ENCODE peak calls at places on chromosomes 1 and 21, in seven cellular contexts. One of them, this sample, is unnamed.

GRCh38 chr1:167416506-167416905 is 101.8 kb downstream of the CD247 start:
- DNase-seq in neural progenitor cell: peak
- DNase-seq in SK-N-SH: no peak
- DNase-seq in hepatocyte: no peak
- DNase-seq in OCI-LY7: no peak
- DNase-seq in GM23338: no peak
- DNase-seq in PC-3: no peak
- DNase-seq in this sample: no peak

GRCh38 chr1:223737342-223737741 is 25.0 kb downstream of the CAPN2 start:
- DNase-seq in SK-N-SH: no peak
- DNase-seq in GM23338: no peak
- DNase-seq in hepatocyte: no peak
- DNase-seq in PC-3: no peak
- DNase-seq in neural progenitor cell: no peak
- DNase-seq in OCI-LY7: no peak
- DNase-seq in this sample: no peak

GRCh38 chr21:45542242-45542666 is at the start of gene SLC19A1:
- DNase-seq in GM23338: peak
- DNase-seq in neural progenitor cell: peak
- DNase-seq in hepatocyte: peak
- DNase-seq in OCI-LY7: peak
- DNase-seq in SK-N-SH: peak
- DNase-seq in PC-3: peak
- DNase-seq in this sample: peak

GRCh38 chr1:110482662-110483307 is 31.8 kb downstream of the PROK1 start:
- DNase-seq in OCI-LY7: no peak
- DNase-seq in neural progenitor cell: no peak
- DNase-seq in hepatocyte: no peak
- DNase-seq in SK-N-SH: no peak
- DNase-seq in PC-3: no peak
- DNase-seq in GM23338: peak
- DNase-seq in this sample: no peak

GRCh38 chr1:181482521-181483083 is 715 bp upstream of the CACNA1E start:
- DNase-seq in GM23338: peak
- DNase-seq in PC-3: no peak
- DNase-seq in hepatocyte: peak
- DNase-seq in OCI-LY7: no peak
- DNase-seq in neural progenitor cell: peak
- DNase-seq in SK-N-SH: peak
- DNase-seq in this sample: peak

GRCh38 chr1:207993477-207994445 is 82.8 kb upstream of the CD34 start:
- DNase-seq in neural progenitor cell: peak
- DNase-seq in OCI-LY7: peak
- DNase-seq in hepatocyte: no peak
- DNase-seq in PC-3: peak
- DNase-seq in GM23338: peak
- DNase-seq in SK-N-SH: peak
- DNase-seq in this sample: peak

GRCh38 chr1:196403803-196404690 is 204.2 kb downstream of the KCNT2 start:
- DNase-seq in GM23338: no peak
- DNase-seq in neural progenitor cell: no peak
- DNase-seq in PC-3: no peak
- DNase-seq in SK-N-SH: no peak
- DNase-seq in OCI-LY7: no peak
- DNase-seq in hepatocyte: no peak
- DNase-seq in this sample: peak

GRCh38 chr1:241401156-241401555 is 44.2 kb upstream of the RGS7 start:
- DNase-seq in SK-N-SH: no peak
- DNase-seq in GM23338: no peak
- DNase-seq in OCI-LY7: no peak
- DNase-seq in PC-3: no peak
- DNase-seq in hepatocyte: no peak
- DNase-seq in neural progenitor cell: no peak
- DNase-seq in this sample: no peak

GRCh38 chr1:197100677-197101076 is 33.6 kb upstream of the F13B start:
- DNase-seq in GM23338: no peak
- DNase-seq in hepatocyte: no peak
- DNase-seq in neural progenitor cell: no peak
- DNase-seq in OCI-LY7: no peak
- DNase-seq in PC-3: no peak
- DNase-seq in SK-N-SH: no peak
- DNase-seq in this sample: no peak

GRCh38 chr1:155913969-155914757 is 3.0 kb upstream of the RIT1 start:
- DNase-seq in PC-3: no peak
- DNase-seq in GM23338: no peak
- DNase-seq in SK-N-SH: no peak
- DNase-seq in OCI-LY7: no peak
- DNase-seq in hepatocyte: no peak
- DNase-seq in neural progenitor cell: no peak
- DNase-seq in this sample: peak

GRCh38 chr1:94552071-94552586 is 10.6 kb upstream of the F3 start:
- DNase-seq in GM23338: peak
- DNase-seq in PC-3: peak
- DNase-seq in hepatocyte: no peak
- DNase-seq in OCI-LY7: no peak
- DNase-seq in neural progenitor cell: no peak
- DNase-seq in SK-N-SH: no peak
- DNase-seq in this sample: no peak

GRCh38 chr1:163422738-163423404 is 101.1 kb downstream of the NUF2 start:
- DNase-seq in OCI-LY7: no peak
- DNase-seq in neural progenitor cell: no peak
- DNase-seq in GM23338: peak
- DNase-seq in SK-N-SH: no peak
- DNase-seq in hepatocyte: no peak
- DNase-seq in PC-3: no peak
- DNase-seq in this sample: no peak

GRCh38 chr1:42266253-42267135 is 68.5 kb downstream of the FOXJ3 start:
- DNase-seq in SK-N-SH: no peak
- DNase-seq in hepatocyte: no peak
- DNase-seq in PC-3: peak
- DNase-seq in GM23338: peak
- DNase-seq in OCI-LY7: no peak
- DNase-seq in neural progenitor cell: peak
- DNase-seq in this sample: no peak

GRCh38 chr1:159591981-159592380 is 4.4 kb downstream of the APCS start:
- DNase-seq in hepatocyte: no peak
- DNase-seq in PC-3: peak
- DNase-seq in OCI-LY7: no peak
- DNase-seq in neural progenitor cell: no peak
- DNase-seq in GM23338: no peak
- DNase-seq in SK-N-SH: no peak
- DNase-seq in this sample: peak

GRCh38 chr1:109975718-109976117 is 8.8 kb upstream of the AHCYL1 start:
- DNase-seq in GM23338: no peak
- DNase-seq in neural progenitor cell: no peak
- DNase-seq in hepatocyte: no peak
- DNase-seq in OCI-LY7: no peak
- DNase-seq in SK-N-SH: no peak
- DNase-seq in PC-3: peak
- DNase-seq in this sample: peak

GRCh38 chr1:83816836-83817235 is 182.1 kb downstream of the TTLL7 start:
- DNase-seq in GM23338: no peak
- DNase-seq in SK-N-SH: no peak
- DNase-seq in PC-3: no peak
- DNase-seq in neural progenitor cell: no peak
- DNase-seq in hepatocyte: no peak
- DNase-seq in OCI-LY7: no peak
- DNase-seq in this sample: no peak

GRCh38 chr1:195733408-195733807 is 874.8 kb downstream of the KCNT2 start:
- DNase-seq in neural progenitor cell: no peak
- DNase-seq in OCI-LY7: no peak
- DNase-seq in SK-N-SH: no peak
- DNase-seq in GM23338: no peak
- DNase-seq in PC-3: no peak
- DNase-seq in hepatocyte: no peak
- DNase-seq in this sample: no peak

GRCh38 chr21:45535341-45536081 is 6.7 kb downstream of the SLC19A1 start:
- DNase-seq in PC-3: no peak
- DNase-seq in GM23338: no peak
- DNase-seq in OCI-LY7: no peak
- DNase-seq in SK-N-SH: no peak
- DNase-seq in neural progenitor cell: no peak
- DNase-seq in hepatocyte: no peak
- DNase-seq in this sample: no peak

DNA sequence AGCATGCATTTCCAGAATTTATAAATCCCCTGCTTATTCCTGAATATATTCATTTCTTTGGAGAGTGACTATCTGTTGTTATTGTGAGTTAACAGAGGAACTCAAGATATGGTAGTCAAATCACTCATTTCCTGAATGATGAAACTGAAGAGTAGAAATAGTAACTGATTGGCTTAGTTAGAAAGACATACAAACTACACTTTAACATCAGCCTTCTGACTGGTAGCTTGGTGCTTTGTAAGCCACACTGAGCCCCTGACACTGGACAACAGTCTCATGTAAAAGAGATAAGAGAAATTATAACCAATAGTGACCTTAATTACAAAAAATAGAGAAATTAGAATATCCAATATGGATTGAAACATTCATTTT is 4.8 kb downstream of the GBP7 start:
- DNase-seq in hepatocyte: no peak
- DNase-seq in GM23338: no peak
- DNase-seq in OCI-LY7: no peak
- DNase-seq in neural progenitor cell: no peak
- DNase-seq in PC-3: no peak
- DNase-seq in SK-N-SH: no peak
- DNase-seq in this sample: no peak
- TF ChIP-seq EZH2phosphoT487 in hepatocyte: no peak
- TF ChIP-seq EZH2phosphoT487 in GM23338: no peak
- TF ChIP-seq EZH2phosphoT487 in OCI-LY7: no peak
- TF ChIP-seq EZH2phosphoT487 in neural progenitor cell: no peak
- TF ChIP-seq EZH2phosphoT487 in PC-3: no peak
- TF ChIP-seq EZH2phosphoT487 in SK-N-SH: no peak
- TF ChIP-seq EZH2phosphoT487 in this sample: no peak

DNA sequence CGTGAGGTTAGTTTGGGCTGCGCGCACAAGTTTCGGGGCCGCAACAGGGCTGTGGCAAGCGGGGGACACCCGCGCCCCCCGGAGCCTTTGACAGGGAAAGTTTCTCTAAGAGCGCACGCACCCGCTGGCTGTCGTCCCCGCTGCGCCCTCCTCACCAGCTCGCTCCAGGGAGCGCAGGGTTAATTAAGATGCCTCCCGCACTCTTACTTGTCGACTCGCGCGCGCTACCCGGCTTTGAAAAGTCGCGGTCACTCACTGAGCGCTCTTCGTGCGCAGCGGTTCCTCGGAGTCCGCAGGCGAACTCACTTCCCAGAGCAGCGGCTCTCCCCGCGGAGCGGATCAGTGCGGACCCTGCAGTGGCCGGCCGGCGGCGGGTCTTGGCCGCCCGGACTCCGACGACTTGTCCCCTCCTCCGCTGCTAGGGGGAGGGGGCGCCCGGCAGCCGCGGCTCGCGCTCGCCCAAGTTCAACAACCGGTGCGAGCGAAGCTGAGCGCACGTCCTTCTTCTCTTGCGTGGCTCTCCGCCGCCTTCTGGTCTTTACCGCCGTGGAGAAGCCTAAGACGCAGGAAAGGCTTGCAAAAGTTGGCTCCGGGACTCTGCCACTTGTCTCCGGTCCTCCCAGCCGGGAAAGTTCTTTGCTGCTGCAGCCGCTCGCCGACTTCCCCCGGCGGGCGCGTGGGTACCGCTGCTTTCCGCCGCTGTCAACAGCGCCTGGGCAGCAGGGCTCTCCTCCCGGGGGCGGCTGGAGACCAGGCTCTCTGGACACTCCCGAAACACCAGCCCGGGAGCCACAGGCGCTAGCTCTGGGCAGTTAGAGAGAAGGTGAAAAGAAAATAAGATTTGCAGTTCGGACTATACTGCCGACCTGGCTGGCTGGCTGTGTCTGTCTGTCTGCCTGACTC is 506 bp downstream of the JUN start:
- DNase-seq in hepatocyte: peak
- DNase-seq in PC-3: peak
- DNase-seq in GM23338: peak
- DNase-seq in OCI-LY7: peak
- DNase-seq in neural progenitor cell: peak
- DNase-seq in SK-N-SH: peak
- DNase-seq in this sample: peak
- TF ChIP-seq EZH2phosphoT487 in hepatocyte: peak
- TF ChIP-seq EZH2phosphoT487 in PC-3: no peak
- TF ChIP-seq EZH2phosphoT487 in GM23338: no peak
- TF ChIP-seq EZH2phosphoT487 in OCI-LY7: no peak
- TF ChIP-seq EZH2phosphoT487 in neural progenitor cell: peak
- TF ChIP-seq EZH2phosphoT487 in SK-N-SH: no peak
- TF ChIP-seq EZH2phosphoT487 in this sample: no peak

DNA sequence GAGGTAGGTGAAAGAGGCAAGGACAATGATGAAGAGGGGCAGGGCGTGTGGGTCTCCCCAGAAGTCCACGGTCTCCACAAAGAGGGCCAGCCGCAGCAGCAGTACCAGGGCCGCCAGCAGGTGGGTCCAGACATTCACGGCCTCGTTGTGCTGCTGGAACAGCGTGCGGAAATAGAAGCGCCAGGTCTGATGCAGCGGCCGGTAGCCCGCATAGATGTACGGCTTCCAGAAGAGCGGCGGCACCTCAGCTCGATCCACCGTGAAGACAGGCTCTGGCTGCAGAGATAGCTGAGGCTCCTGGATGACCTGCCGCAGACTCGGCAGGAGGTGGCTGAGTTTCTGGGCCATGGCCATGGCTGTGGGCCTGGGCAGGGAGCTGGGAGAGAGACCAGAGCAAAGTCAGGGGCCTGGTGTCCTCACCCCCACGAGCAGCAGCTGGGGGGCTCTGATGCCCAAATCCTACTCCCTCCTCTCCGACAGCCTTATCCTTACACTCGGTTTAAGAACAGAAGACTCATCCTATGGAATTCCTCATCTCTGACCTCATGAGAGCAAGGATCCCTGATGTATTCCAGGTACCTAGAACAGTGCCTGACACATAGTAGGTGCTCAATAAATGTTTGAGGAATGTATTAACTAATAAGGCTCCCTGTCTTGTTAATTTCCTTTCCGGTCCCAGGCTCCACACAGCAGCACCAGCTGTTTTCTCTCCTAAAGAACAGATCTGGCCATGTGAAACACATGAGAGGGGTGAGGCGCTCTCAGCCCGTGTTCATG is 4.4 kb upstream of the AUNIP start:
- DNase-seq in OCI-LY7: no peak
- DNase-seq in SK-N-SH: no peak
- DNase-seq in PC-3: no peak
- DNase-seq in neural progenitor cell: no peak
- DNase-seq in hepatocyte: no peak
- DNase-seq in GM23338: peak
- DNase-seq in this sample: no peak
- TF ChIP-seq EZH2phosphoT487 in OCI-LY7: no peak
- TF ChIP-seq EZH2phosphoT487 in SK-N-SH: no peak
- TF ChIP-seq EZH2phosphoT487 in PC-3: no peak
- TF ChIP-seq EZH2phosphoT487 in neural progenitor cell: no peak
- TF ChIP-seq EZH2phosphoT487 in hepatocyte: no peak
- TF ChIP-seq EZH2phosphoT487 in GM23338: no peak
- TF ChIP-seq EZH2phosphoT487 in this sample: no peak

DNA sequence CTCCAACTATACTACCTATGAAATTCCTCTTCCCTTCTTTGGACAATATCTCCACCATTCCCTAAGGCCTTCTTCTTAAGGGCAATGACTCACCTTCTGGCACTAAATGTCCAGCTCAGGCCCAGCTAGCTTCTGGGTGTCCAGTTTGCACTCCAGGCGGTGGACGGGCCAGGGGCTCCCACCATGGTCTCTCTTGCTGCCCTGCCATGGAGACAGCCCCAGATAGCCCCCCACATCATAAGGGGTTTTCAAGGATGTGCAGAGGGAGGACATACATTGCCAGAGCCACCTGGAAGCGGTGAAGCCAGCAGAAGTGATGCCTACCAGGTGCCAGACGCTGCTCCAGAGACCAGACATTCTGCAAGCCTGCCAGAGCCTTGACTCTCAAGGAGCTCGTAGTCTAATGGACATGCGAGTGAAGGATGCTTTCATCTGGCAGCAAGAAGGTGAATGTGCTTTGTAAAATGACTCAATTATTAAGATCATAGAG is 43.7 kb downstream of the C1orf198 start:
- DNase-seq in neural progenitor cell: no peak
- DNase-seq in hepatocyte: no peak
- DNase-seq in SK-N-SH: no peak
- DNase-seq in GM23338: no peak
- DNase-seq in OCI-LY7: no peak
- DNase-seq in PC-3: peak
- DNase-seq in this sample: peak
- TF ChIP-seq EZH2phosphoT487 in neural progenitor cell: no peak
- TF ChIP-seq EZH2phosphoT487 in hepatocyte: no peak
- TF ChIP-seq EZH2phosphoT487 in SK-N-SH: no peak
- TF ChIP-seq EZH2phosphoT487 in GM23338: no peak
- TF ChIP-seq EZH2phosphoT487 in OCI-LY7: no peak
- TF ChIP-seq EZH2phosphoT487 in PC-3: no peak
- TF ChIP-seq EZH2phosphoT487 in this sample: no peak

This sample was measured in GM23248.